ENCODE peak calls at places on chromosomes 6 and 20, in seven cellular contexts. S is spleen, F is mammary epithelial cell, P is heart left ventricle, M is hepatocyte, V is upper lobe of right lung, E is heart right ventricle. J is an unnamed sample.

GRCh38 chr6:9620263-9620662 is 794.6 kb downstream of the TFAP2A start:
- DNase-seq in M (no peak), E (no peak), F (peak; percentile 57), V (no peak), S (no peak), P (no peak), J (no peak)

GRCh38 chr6:41976794-41977484 is 35.3 kb upstream of the CCND3 start:
- DNase-seq in F (peak; percentile 49), P (no peak), S (no peak), E (no peak), M (no peak), V (no peak), J (no peak)

GRCh38 chr20:11585752-11586352 is 331.8 kb upstream of the BTBD3 start:
- DNase-seq in M (peak; percentile 54), E (no peak), F (peak; percentile 24), P (no peak), S (no peak), V (no peak), J (no peak)

GRCh38 chr6:44198684-44199083 is 18.0 kb upstream of the MYMX start:
- DNase-seq in M (no peak), E (no peak), S (no peak), V (no peak), P (no peak), F (no peak), J (no peak)

GRCh38 chr6:13049666-13050254 is 278.6 kb downstream of the TBC1D7 start:
- DNase-seq in P (no peak), M (no peak), E (no peak), S (no peak), F (no peak), V (no peak), J (no peak)

GRCh38 chr6:11263185-11263817 is 30.8 kb upstream of the NEDD9 start:
- DNase-seq in M (peak; percentile 65), V (peak; percentile 72), S (no peak), E (no peak), P (peak; percentile 72), F (peak; percentile 62), J (peak; percentile 90)

GRCh38 chr6:168634928-168635327 is 193.9 kb downstream of the SMOC2 start:
- DNase-seq in M (no peak), V (no peak), S (no peak), F (no peak), P (no peak), E (no peak), J (no peak)

GRCh38 chr6:168450921-168451320 is 9.9 kb downstream of the SMOC2 start:
- DNase-seq in S (no peak), F (no peak), P (no peak), V (no peak), M (no peak), E (no peak), J (no peak)

GRCh38 chr6:9398794-9399373 is 963.5 kb upstream of the SLC35B3 start:
- DNase-seq in V (no peak), M (peak; percentile 8), S (no peak), E (peak; percentile 27), F (no peak), P (peak; percentile 19), J (no peak)

GRCh38 chr20:60125521-60125920 is 167.3 kb downstream of the CDH26 start:
- DNase-seq in V (no peak), P (no peak), F (no peak), E (no peak), M (no peak), S (no peak), J (no peak)

GRCh38 chr20:56766528-56766927 is 137.4 kb downstream of the TFAP2C start:
- DNase-seq in P (no peak), F (no peak), V (no peak), S (no peak), M (no peak), E (no peak), J (no peak)
- H3K27ac ChIP-seq in P (no peak overlapping the region), F (no peak overlapping the region), V (no peak overlapping the region), S (no peak overlapping the region), M (no peak overlapping the region), E (no peak overlapping the region), J (no peak overlapping the region)

GRCh38 chr6:93124226-93124625 is 295.1 kb downstream of the EPHA7 start:
- DNase-seq in F (no peak), M (no peak), P (no peak), E (no peak), S (no peak), V (no peak), J (no peak)

GRCh38 chr6:93120154-93120742 is 299.1 kb downstream of the EPHA7 start:
- DNase-seq in E (no peak), F (no peak), P (no peak), M (no peak), V (no peak), S (no peak), J (no peak)

DNA sequence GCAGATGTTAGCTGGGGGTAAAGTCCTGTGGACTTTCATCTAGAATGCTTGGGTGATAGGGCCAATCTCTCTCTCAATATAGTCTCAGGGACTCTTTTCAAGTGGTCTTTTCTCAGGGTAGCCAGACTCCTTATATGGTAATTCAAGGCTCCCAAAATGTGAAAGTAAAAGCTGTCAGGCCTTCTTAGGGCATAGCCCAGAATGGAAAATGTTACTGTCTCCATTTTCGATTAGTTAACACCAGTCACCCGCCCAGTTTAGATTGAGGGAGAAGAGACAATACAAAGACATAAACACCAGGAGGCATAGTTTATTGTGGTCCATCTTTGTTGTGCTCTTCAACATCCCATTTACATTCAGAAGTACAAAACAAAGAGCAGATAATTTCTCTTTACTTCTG is 295.8 kb downstream of the EPHA7 start:
- DNase-seq in S (no peak), V (no peak), P (no peak), F (no peak), E (no peak), M (no peak), J (no peak)
- TF ChIP-seq CTCF in S (no peak), V (no peak), P (no peak), F (no peak), E (no peak), M (no peak), J (no peak)

GRCh38 chr6:158242071-158242606 is 70.1 kb upstream of the TULP4 start:
- DNase-seq in P (no peak), E (no peak), F (no peak), V (no peak), S (no peak), M (no peak), J (no peak)
- H3K4me3 ChIP-seq in P (no peak overlapping the region), E (no peak overlapping the region), F (no peak overlapping the region), V (no peak overlapping the region), S (no peak overlapping the region), M (no peak overlapping the region), J (no peak overlapping the region)

GRCh38 chr20:34940126-34940525 is 15.5 kb downstream of the GSS start:
- DNase-seq in S (no peak), P (peak; percentile 49), E (no peak), M (no peak), V (no peak), F (no peak), J (no peak)

GRCh38 chr20:34941224-34941623 is 14.4 kb downstream of the GSS start:
- DNase-seq in M (no peak), E (no peak), V (no peak), P (no peak), S (no peak), F (no peak), J (no peak)

GRCh38 chr20:34943808-34944568 is 11.6 kb downstream of the GSS start:
- DNase-seq in P (no peak), V (no peak), S (no peak), M (no peak), F (peak; percentile 92), E (no peak), J (no peak)

GRCh38 chr20:34942301-34942700 is 13.3 kb downstream of the GSS start:
- DNase-seq in M (no peak), E (no peak), P (no peak), V (no peak), S (no peak), F (no peak), J (no peak)

GRCh38 chr20:34938466-34939163 is 17.0 kb downstream of the GSS start:
- DNase-seq in V (peak; percentile 82), F (no peak), E (peak; percentile 76), M (no peak), S (no peak), P (peak; percentile 78), J (no peak)
- H3K27ac ChIP-seq in V (peak overlapping the region; percentile 55), F (no peak overlapping the region), E (peak overlapping the region; percentile 85), M (no peak overlapping the region), S (no peak overlapping the region), P (peak overlapping the region; percentile 76), J (peak overlapping the region; percentile 39)

GRCh38 chr20:56843817-56844216 is 214.7 kb downstream of the TFAP2C start:
- DNase-seq in F (no peak), P (no peak), V (no peak), S (no peak), M (peak; percentile 27), E (no peak), J (no peak)
- TF ChIP-seq CTCF in F (peak; percentile 16), P (no peak), V (no peak), S (no peak), M (peak; percentile 36), E (no peak), J (no peak)

DNA sequence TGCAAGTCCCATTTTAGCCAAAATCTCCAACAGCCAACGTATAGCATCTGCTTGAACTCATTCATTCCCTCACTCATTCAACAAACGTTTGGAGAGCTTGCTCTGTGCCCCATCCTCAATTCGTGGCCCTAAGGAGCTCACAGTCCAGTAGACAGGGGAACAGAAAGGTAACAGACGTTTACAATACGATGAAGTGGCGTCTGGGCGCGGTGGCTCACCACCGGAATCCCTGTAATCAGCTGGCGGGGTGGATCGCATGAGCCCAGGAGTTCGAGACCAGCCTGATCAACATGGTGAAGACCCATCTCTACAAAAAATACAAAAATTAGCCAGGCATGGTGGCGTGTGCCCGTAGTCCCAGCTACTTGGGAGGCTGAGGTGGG is 790 bp upstream of the E2F1 start:
- DNase-seq in P (no peak), F (no peak), V (no peak), M (no peak), S (no peak), E (no peak), J (no peak)
- H3K4me3 ChIP-seq in P (peak overlapping the region; percentile 30), F (no peak overlapping the region), V (peak overlapping the region; percentile 34), M (no peak overlapping the region), S (peak overlapping the region; percentile 46), E (peak overlapping the region; percentile 40), J (peak overlapping the region; percentile 70)

GRCh38 chr20:53751394-53752368 is 158.0 kb upstream of the ZNF217 start:
- DNase-seq in E (no peak), M (no peak), P (no peak), S (no peak), V (no peak), F (no peak), J (no peak)
- H3K27ac ChIP-seq in E (peak overlapping the region; percentile 59), M (peak overlapping the region; percentile 91), P (peak overlapping the region; percentile 3), S (peak overlapping the region; percentile 86), V (peak overlapping the region; percentile 65), F (peak overlapping the region; percentile 14), J (no peak overlapping the region)